ENCODE peak calls at places on chromosomes 13 and 19, in four cellular contexts. O, X, F and R are unnamed samples.

GRCh38 chr13:23506071-23506820 is 64.0 kb upstream of the TNFRSF19 start:
- DNase-seq in O (no peak), X (no peak), F (no peak), R (no peak)

GRCh38 chr13:111525320-111526118 is 205.1 kb downstream of the TEX29 start:
- DNase-seq in F (no peak), O (no peak), X (no peak), R (no peak)

GRCh38 chr19:4910594-4911273 is 1.4 kb downstream of the UHRF1 start:
- DNase-seq in X (no peak), F (no peak), O (no peak), R (no peak)

GRCh38 chr19:32358311-32358710 is 12.9 kb downstream of the ZNF507 start:
- DNase-seq in X (no peak), O (no peak), F (no peak), R (no peak)

GRCh38 chr13:25207291-25207690 is 35.2 kb upstream of the AMER2 start:
- DNase-seq in X (no peak), F (no peak), O (no peak), R (no peak)

GRCh38 chr19:48614436-48615144 is at the start of gene FAM83E:
- DNase-seq in O (peak), X (peak), F (peak), R (no peak)

GRCh38 chr13:95260031-95260525 is 41.2 kb downstream of the ABCC4 start:
- DNase-seq in O (no peak), F (no peak), X (no peak), R (no peak)

GRCh38 chr19:39308531-39309304 is 11.9 kb downstream of the LRFN1 start:
- DNase-seq in F (peak), O (no peak), X (no peak), R (peak)

GRCh38 chr13:104422668-104423067 is 1356.5 kb upstream of the SLC10A2 start:
- DNase-seq in X (no peak), F (no peak), O (no peak), R (no peak)

GRCh38 chr19:40466219-40467006 is at the start of gene SPTBN4:
- DNase-seq in F (peak), X (peak), O (no peak), R (peak)

GRCh38 chr13:111298214-111298975 is 22.0 kb upstream of the TEX29 start:
- DNase-seq in O (peak), X (no peak), F (peak), R (no peak)

GRCh38 chr19:5585461-5586299 is 17.9 kb upstream of the TINCR start:
- DNase-seq in X (no peak), O (no peak), F (no peak), R (peak)

GRCh38 chr19:11821474-11821873 is 7.4 kb downstream of the ZNF440 start:
- DNase-seq in O (no peak), F (no peak), X (no peak), R (no peak)

GRCh38 chr19:4375164-4375619 is 25.2 kb downstream of the SH3GL1 start:
- DNase-seq in F (peak), X (peak), O (no peak), R (no peak)

GRCh38 chr13:31605076-31605858 is 134.1 kb upstream of the RXFP2 start:
- DNase-seq in O (no peak), F (no peak), X (no peak), R (no peak)

GRCh38 chr13:28031929-28032328 is 43.4 kb upstream of the URAD start:
- DNase-seq in O (no peak), X (no peak), F (no peak), R (no peak)